ENCODE peak calls at places on chromosomes 16 and 17, in four cellular contexts. I is H1, T is GM12878, Z is HepG2. D is an unnamed sample.

GRCh38 chr17:38598536-38598935 is 7.2 kb downstream of the SRCIN1 start:
- DNase-seq in I (peak; percentile 93), T (no peak), Z (peak; percentile 82), D (peak; percentile 89)

GRCh38 chr17:78976907-78977680 is 2.6 kb downstream of the LGALS3BP start:
- DNase-seq in I (no peak), T (no peak), Z (no peak), D (no peak)

GRCh38 chr16:14427371-14427948 is 202.6 kb downstream of the PARN start:
- DNase-seq in I (no peak), T (no peak), Z (no peak), D (no peak)

GRCh38 chr16:67326472-67327309 is at the start of the genes KCTD19 and LRRC36:
- DNase-seq in I (peak; percentile 100), T (no peak), Z (peak; percentile 70), D (peak; percentile 85)

GRCh38 chr17:74201250-74201649 is 2.2 kb upstream of the RPL38 start:
- DNase-seq in I (no peak), T (no peak), Z (no peak), D (no peak)

GRCh38 chr16:67726106-67727034 is 7.3 kb upstream of the GFOD2 start:
- DNase-seq in I (no peak), T (no peak), Z (peak; percentile 79), D (no peak)

GRCh38 chr16:29804455-29805231 is 1.7 kb upstream of the MAZ start:
- DNase-seq in I (no peak), T (no peak), Z (no peak), D (no peak)

GRCh38 chr17:31587462-31587861 is 196.0 kb downstream of the RAB11FIP4 start:
- DNase-seq in I (no peak), T (no peak), Z (no peak), D (no peak)

GRCh38 chr16:67926181-67926742 is 5.4 kb downstream of the CTRL start:
- DNase-seq in I (no peak), T (no peak), Z (no peak), D (no peak)

GRCh38 chr16:46975908-46976470 is 2.5 kb upstream of the DNAJA2 start:
- DNase-seq in I (no peak), T (no peak), Z (no peak), D (no peak)

GRCh38 chr16:46975165-46975564 is 1.7 kb upstream of the DNAJA2 start:
- DNase-seq in I (no peak), T (no peak), Z (no peak), D (no peak)

GRCh38 chr16:46973457-46974324 is at the start of gene DNAJA2:
- DNase-seq in I (peak; percentile 95), T (peak; percentile 54), Z (peak; percentile 85), D (peak; percentile 83)

GRCh38 chr16:46972971-46973456 is 460 bp downstream of the DNAJA2 start:
- DNase-seq in I (peak; percentile 55), T (no peak), Z (peak; percentile 36), D (no peak)

DNA sequence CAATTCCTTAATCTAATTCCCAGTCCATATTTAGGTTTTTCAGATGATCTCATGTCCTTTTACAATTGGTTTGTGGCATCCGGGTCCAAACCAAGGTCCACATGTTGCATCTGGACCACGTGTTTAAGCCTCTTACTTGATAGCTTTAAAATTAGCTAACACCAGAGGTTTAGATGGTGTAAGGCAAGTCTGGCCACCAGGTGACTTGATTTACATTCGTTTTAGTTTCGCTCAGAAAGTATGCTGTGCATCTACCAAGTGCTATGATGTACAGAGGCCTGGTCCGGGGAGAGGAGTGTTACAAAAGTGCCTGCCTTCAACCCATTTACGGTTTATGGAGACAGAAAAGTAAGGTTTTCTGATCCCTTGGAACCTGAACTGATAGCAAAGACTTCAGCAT is 878 bp upstream of the DNAJA2 start:
- DNase-seq in I (no peak), T (peak; percentile 35), Z (peak; percentile 54), D (no peak)
- H3K4me3 ChIP-seq in I (no peak overlapping the region), T (peak overlapping the region; percentile 88), Z (peak overlapping the region; percentile 74), D (peak overlapping the region; percentile 88)

GRCh38 chr16:22098538-22099255 is 6.4 kb downstream of the VWA3A start:
- DNase-seq in I (no peak), T (peak; percentile 17), Z (peak; percentile 89), D (peak; percentile 42)
- TF ChIP-seq SUZ12 in I (no peak), T (no peak), Z (no peak), D (no peak)

DNA sequence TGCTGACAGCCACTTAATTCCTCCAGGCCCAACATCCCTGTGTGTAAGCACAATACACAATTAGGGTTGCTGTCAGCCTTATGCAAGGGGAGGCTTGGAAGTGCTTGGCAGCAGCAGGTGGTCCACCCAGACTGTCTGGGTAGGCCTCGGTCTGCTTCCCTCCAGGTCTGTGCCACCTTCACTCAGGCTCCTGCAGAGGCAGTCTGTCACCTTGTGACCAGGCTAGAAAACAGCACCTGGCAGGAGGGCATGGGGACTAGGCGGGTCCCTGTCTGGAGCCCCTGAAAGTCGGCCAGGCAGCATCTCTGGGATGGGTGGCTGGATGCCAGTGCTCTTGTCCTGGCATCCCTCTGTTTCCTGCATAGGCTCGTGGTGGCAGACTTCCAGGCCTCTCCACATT is 578.1 kb downstream of the KCNJ18 start:
- DNase-seq in I (no peak), T (no peak), Z (no peak), D (no peak)
- H3K9me3 ChIP-seq in I (peaks cover 92% of the 10 kb centered on the region), T (no peaks in the 10 kb centered on the region), Z (no peaks in the 10 kb centered on the region), D (no peaks in the 10 kb centered on the region)

GRCh38 chr17:77216435-77216980 is 75.7 kb downstream of the SEC14L1 start:
- DNase-seq in I (no peak), T (no peak), Z (no peak), D (no peak)
- H3K4me3 ChIP-seq in I (no peak overlapping the region), T (no peak overlapping the region), Z (no peak overlapping the region), D (no peak overlapping the region)

GRCh38 chr17:72458301-72458700 is 337.5 kb downstream of the SOX9 start:
- DNase-seq in I (no peak), T (no peak), Z (no peak), D (no peak)
- TF ChIP-seq SUZ12 in I (no peak), T (no peak), Z (no peak), D (no peak)

GRCh38 chr17:17603895-17604225 is 12.4 kb upstream of the PEMT start:
- DNase-seq in I (no peak), T (no peak), Z (no peak), D (no peak)

GRCh38 chr17:17605747-17606083 is 14.2 kb upstream of the PEMT start:
- DNase-seq in I (no peak), T (no peak), Z (no peak), D (no peak)

GRCh38 chr17:17605083-17605746 is 13.7 kb upstream of the PEMT start:
- DNase-seq in I (no peak), T (no peak), Z (peak; percentile 46), D (no peak)

GRCh38 chr17:17606416-17607000 is 15.0 kb upstream of the PEMT start:
- DNase-seq in I (no peak), T (no peak), Z (no peak), D (no peak)

DNA sequence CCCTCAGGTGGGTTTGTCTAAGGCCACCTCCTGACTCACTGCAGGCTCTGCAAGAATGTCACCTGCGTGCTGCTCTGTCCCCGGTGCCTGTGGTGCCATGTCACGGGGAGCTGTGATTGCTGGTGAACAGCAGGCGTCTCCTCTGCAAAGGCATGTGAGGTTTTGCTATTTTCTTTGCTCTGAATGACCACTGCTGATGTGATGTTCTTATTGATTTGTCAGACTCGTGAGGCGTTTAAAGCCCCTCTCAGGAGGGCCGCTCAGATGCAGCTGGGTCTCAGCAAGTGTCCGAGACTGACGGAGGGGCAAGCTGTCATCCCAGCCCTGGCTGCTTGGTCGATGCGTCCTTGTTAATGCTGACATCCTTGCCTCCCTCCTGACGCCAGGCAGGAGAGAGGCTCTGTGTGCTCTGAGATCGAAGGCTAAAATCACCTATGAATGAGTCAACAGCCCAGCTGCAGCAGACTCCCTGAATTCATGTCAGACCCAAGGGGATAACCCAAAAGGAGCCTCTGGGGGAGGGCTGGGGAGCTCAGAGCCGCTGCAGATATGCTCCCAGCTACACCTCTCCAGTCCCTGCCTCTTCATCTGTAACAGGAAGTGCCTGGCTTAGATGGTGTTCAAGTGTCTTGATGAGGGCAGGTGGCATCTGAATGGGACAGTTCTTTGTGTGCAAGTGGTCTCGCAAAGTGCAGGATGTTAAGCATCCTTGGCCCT is 11.8 kb upstream of the PEMT start:
- DNase-seq in I (no peak), T (no peak), Z (no peak), D (no peak)
- H3K9me3 ChIP-seq in I (no peaks in the 10 kb centered on the region), T (no peaks in the 10 kb centered on the region), Z (no peaks in the 10 kb centered on the region), D (no peaks in the 10 kb centered on the region)

GRCh38 chr17:35713069-35713728 is 18.2 kb upstream of the RASL10B start:
- DNase-seq in I (no peak), T (no peak), Z (peak; percentile 87), D (no peak)
- H3K4me3 ChIP-seq in I (no peak overlapping the region), T (no peak overlapping the region), Z (no peak overlapping the region), D (no peak overlapping the region)

GRCh38 chr16:85524365-85524629 is 88.8 kb upstream of the GSE1 start:
- DNase-seq in I (no peak), T (no peak), Z (peak; percentile 39), D (no peak)

GRCh38 chr16:85522517-85522841 is 90.6 kb upstream of the GSE1 start:
- DNase-seq in I (no peak), T (no peak), Z (no peak), D (no peak)

GRCh38 chr16:85524630-85525463 is 88.3 kb upstream of the GSE1 start:
- DNase-seq in I (no peak), T (no peak), Z (peak; percentile 85), D (no peak)

GRCh38 chr16:85522842-85523601 is 90.1 kb upstream of the GSE1 start:
- DNase-seq in I (no peak), T (no peak), Z (no peak), D (no peak)

DNA sequence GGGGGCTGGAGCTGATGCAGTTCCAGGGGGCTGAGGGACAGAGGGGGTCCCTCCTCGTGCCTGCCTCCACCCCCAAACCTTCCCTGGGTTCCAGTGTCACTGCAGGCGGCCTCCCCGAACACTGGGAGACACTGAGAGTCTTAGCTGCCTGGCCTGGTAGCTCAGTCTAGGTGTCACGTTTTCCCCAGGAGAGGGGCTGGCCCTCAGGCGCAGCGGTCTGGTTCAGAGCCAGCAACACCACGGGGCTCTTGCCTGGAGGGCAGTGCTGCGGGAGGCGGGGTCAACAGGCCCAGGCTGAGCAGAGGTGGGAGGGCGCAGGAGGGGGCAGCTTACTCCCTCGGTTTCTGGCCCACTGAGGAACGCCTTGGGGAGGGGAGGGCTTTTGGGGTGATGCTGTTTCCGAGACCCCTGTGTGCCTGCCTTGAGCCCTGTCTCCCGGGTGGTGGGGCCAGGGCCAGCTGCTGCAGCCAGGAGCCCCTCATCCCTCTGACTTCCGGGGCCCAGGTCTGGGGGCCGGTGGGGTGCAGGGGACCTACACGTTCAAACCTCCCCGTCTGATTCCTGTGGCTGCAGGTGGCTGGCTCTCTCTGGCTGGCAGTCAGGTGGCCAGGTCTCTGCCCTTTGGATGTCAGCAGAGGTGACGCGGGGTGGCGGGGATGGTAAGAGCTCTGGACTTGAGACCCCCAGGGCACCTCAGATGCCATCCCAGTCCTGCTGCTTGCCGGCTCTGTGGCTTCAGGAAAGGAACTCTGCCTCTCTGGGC is 89.3 kb upstream of the GSE1 start:
- DNase-seq in I (no peak), T (no peak), Z (peak; percentile 82), D (peak; percentile 39)
- TF ChIP-seq SUZ12 in I (no peak), T (no peak), Z (no peak), D (no peak)